ENCODE peak calls at places on chromosomes 12 and 14, in six cellular contexts. One of them, this sample, is unnamed.

GRCh38 chr12:48966177-48966890 is 5.2 kb downstream of the WNT10B start:
- ATAC-seq in upper lobe of left lung: no peak
- ATAC-seq in K562: no peak
- ATAC-seq in HepG2: no peak
- ATAC-seq in HCT116: no peak
- ATAC-seq in GM12878: peak; percentile 14
- ATAC-seq in this sample: no peak

GRCh38 chr14:30564235-30564867 is 5.4 kb downstream of the G2E3 start:
- ATAC-seq in upper lobe of left lung: no peak
- ATAC-seq in K562: no peak
- ATAC-seq in HepG2: no peak
- ATAC-seq in HCT116: no peak
- ATAC-seq in GM12878: no peak
- ATAC-seq in this sample: no peak

GRCh38 chr12:92010368-92010767 is 135.3 kb downstream of the BTG1 start:
- ATAC-seq in upper lobe of left lung: no peak
- ATAC-seq in K562: peak; percentile 77
- ATAC-seq in HepG2: peak; percentile 41
- ATAC-seq in HCT116: no peak
- ATAC-seq in GM12878: peak; percentile 43
- ATAC-seq in this sample: no peak

GRCh38 chr12:6326316-6326959 is 15.4 kb downstream of the TNFRSF1A start:
- ATAC-seq in upper lobe of left lung: peak; percentile 56
- ATAC-seq in K562: peak; percentile 81
- ATAC-seq in HepG2: peak; percentile 66
- ATAC-seq in HCT116: peak; percentile 70
- ATAC-seq in GM12878: peak; percentile 41
- ATAC-seq in this sample: peak; percentile 74

GRCh38 chr14:74619672-74620131 is 7.7 kb upstream of the LTBP2 start:
- ATAC-seq in upper lobe of left lung: peak; percentile 92
- ATAC-seq in K562: peak; percentile 69
- ATAC-seq in HepG2: peak; percentile 70
- ATAC-seq in HCT116: peak; percentile 47
- ATAC-seq in GM12878: peak; percentile 36
- ATAC-seq in this sample: peak; percentile 93

GRCh38 chr14:61372842-61373555 is 51.6 kb downstream of the PRKCH start:
- ATAC-seq in upper lobe of left lung: no peak
- ATAC-seq in K562: no peak
- ATAC-seq in HepG2: no peak
- ATAC-seq in HCT116: no peak
- ATAC-seq in GM12878: peak; percentile 59
- ATAC-seq in this sample: no peak

GRCh38 chr12:53994691-53995310 is 5.2 kb upstream of the HOXC9 start:
- ATAC-seq in upper lobe of left lung: no peak
- ATAC-seq in K562: peak; percentile 52
- ATAC-seq in HepG2: no peak
- ATAC-seq in HCT116: peak; percentile 45
- ATAC-seq in GM12878: no peak
- ATAC-seq in this sample: no peak

GRCh38 chr12:100127766-100128508 is 14.7 kb downstream of the BLTP3B start:
- ATAC-seq in upper lobe of left lung: peak; percentile 88
- ATAC-seq in K562: peak; percentile 19
- ATAC-seq in HepG2: peak; percentile 74
- ATAC-seq in HCT116: no peak
- ATAC-seq in GM12878: peak; percentile 38
- ATAC-seq in this sample: peak; percentile 80

GRCh38 chr14:65290830-65291229 is 121.7 kb upstream of the FUT8 start:
- ATAC-seq in upper lobe of left lung: no peak
- ATAC-seq in K562: no peak
- ATAC-seq in HepG2: no peak
- ATAC-seq in HCT116: peak; percentile 84
- ATAC-seq in GM12878: peak; percentile 11
- ATAC-seq in this sample: no peak

GRCh38 chr14:67729072-67729561 is 27.4 kb downstream of the RDH12 start:
- ATAC-seq in upper lobe of left lung: peak; percentile 39
- ATAC-seq in K562: peak; percentile 80
- ATAC-seq in HepG2: peak; percentile 95
- ATAC-seq in HCT116: no peak
- ATAC-seq in GM12878: no peak
- ATAC-seq in this sample: no peak

GRCh38 chr14:64554551-64554950 is 4.8 kb downstream of the PPP1R36 start:
- ATAC-seq in upper lobe of left lung: no peak
- ATAC-seq in K562: peak; percentile 53
- ATAC-seq in HepG2: no peak
- ATAC-seq in HCT116: no peak
- ATAC-seq in GM12878: no peak
- ATAC-seq in this sample: no peak

GRCh38 chr12:27199638-27200300 is 44.3 kb upstream of the STK38L start:
- ATAC-seq in upper lobe of left lung: no peak
- ATAC-seq in K562: no peak
- ATAC-seq in HepG2: no peak
- ATAC-seq in HCT116: no peak
- ATAC-seq in GM12878: peak; percentile 41
- ATAC-seq in this sample: no peak

GRCh38 chr14:31241450-31242114 is 34.0 kb upstream of the HECTD1 start:
- ATAC-seq in upper lobe of left lung: no peak
- ATAC-seq in K562: peak; percentile 75
- ATAC-seq in HepG2: peak; percentile 64
- ATAC-seq in HCT116: no peak
- ATAC-seq in GM12878: peak; percentile 74
- ATAC-seq in this sample: peak; percentile 25

GRCh38 chr14:101006008-101006407 is 102.5 kb upstream of the RTL1 start:
- ATAC-seq in upper lobe of left lung: no peak
- ATAC-seq in K562: no peak
- ATAC-seq in HepG2: no peak
- ATAC-seq in HCT116: no peak
- ATAC-seq in GM12878: peak; percentile 17
- ATAC-seq in this sample: no peak

GRCh38 chr12:119178544-119179334 is at the start of gene HSPB8:
- ATAC-seq in upper lobe of left lung: peak; percentile 89
- ATAC-seq in K562: peak; percentile 71
- ATAC-seq in HepG2: peak; percentile 79
- ATAC-seq in HCT116: peak; percentile 88
- ATAC-seq in GM12878: no peak
- ATAC-seq in this sample: peak; percentile 91

GRCh38 chr12:692274-692673 is 29.0 kb upstream of the NINJ2 start:
- ATAC-seq in upper lobe of left lung: no peak
- ATAC-seq in K562: no peak
- ATAC-seq in HepG2: no peak
- ATAC-seq in HCT116: no peak
- ATAC-seq in GM12878: peak; percentile 73
- ATAC-seq in this sample: no peak

GRCh38 chr14:21860172-21860571 is 186.6 kb upstream of the OR4E1 start:
- ATAC-seq in upper lobe of left lung: no peak
- ATAC-seq in K562: peak; percentile 49
- ATAC-seq in HepG2: peak; percentile 45
- ATAC-seq in HCT116: peak; percentile 58
- ATAC-seq in GM12878: peak; percentile 47
- ATAC-seq in this sample: no peak

GRCh38 chr12:123024819-123025391 is 44.4 kb downstream of the ARL6IP4 start:
- ATAC-seq in upper lobe of left lung: no peak
- ATAC-seq in K562: no peak
- ATAC-seq in HepG2: no peak
- ATAC-seq in HCT116: no peak
- ATAC-seq in GM12878: no peak
- ATAC-seq in this sample: no peak

GRCh38 chr12:56234746-56235436 is 5.0 kb downstream of the SLC39A5 start:
- ATAC-seq in upper lobe of left lung: no peak
- ATAC-seq in K562: peak; percentile 12
- ATAC-seq in HepG2: no peak
- ATAC-seq in HCT116: no peak
- ATAC-seq in GM12878: no peak
- ATAC-seq in this sample: no peak

GRCh38 chr12:105287408-105287807 is 43.1 kb upstream of the C12orf75 start:
- ATAC-seq in upper lobe of left lung: no peak
- ATAC-seq in K562: no peak
- ATAC-seq in HepG2: no peak
- ATAC-seq in HCT116: no peak
- ATAC-seq in GM12878: no peak
- ATAC-seq in this sample: no peak

GRCh38 chr12:106248849-106249371 is 1.1 kb upstream of the CKAP4 start:
- ATAC-seq in upper lobe of left lung: peak; percentile 21
- ATAC-seq in K562: no peak
- ATAC-seq in HepG2: peak; percentile 23
- ATAC-seq in HCT116: no peak
- ATAC-seq in GM12878: peak; percentile 41
- ATAC-seq in this sample: no peak

GRCh38 chr12:12032260-12032761 is 38.4 kb upstream of the BCL2L14 start:
- ATAC-seq in upper lobe of left lung: no peak
- ATAC-seq in K562: no peak
- ATAC-seq in HepG2: peak; percentile 25
- ATAC-seq in HCT116: no peak
- ATAC-seq in GM12878: peak; percentile 44
- ATAC-seq in this sample: no peak

GRCh38 chr12:32761716-32762115 is 6.0 kb upstream of the YARS2 start:
- ATAC-seq in upper lobe of left lung: peak; percentile 44
- ATAC-seq in K562: peak; percentile 68
- ATAC-seq in HepG2: no peak
- ATAC-seq in HCT116: no peak
- ATAC-seq in GM12878: peak; percentile 59
- ATAC-seq in this sample: no peak

GRCh38 chr14:46451800-46452199 is 199.8 kb downstream of the RPL10L start:
- ATAC-seq in upper lobe of left lung: no peak
- ATAC-seq in K562: no peak
- ATAC-seq in HepG2: no peak
- ATAC-seq in HCT116: no peak
- ATAC-seq in GM12878: no peak
- ATAC-seq in this sample: no peak

GRCh38 chr12:53212931-53213330 is 5.9 kb upstream of the ITGB7 start:
- ATAC-seq in upper lobe of left lung: no peak
- ATAC-seq in K562: no peak
- ATAC-seq in HepG2: no peak
- ATAC-seq in HCT116: peak; percentile 6
- ATAC-seq in GM12878: no peak
- ATAC-seq in this sample: no peak

GRCh38 chr14:61703342-61704129 is 8.2 kb downstream of the HIF1A start:
- ATAC-seq in upper lobe of left lung: no peak
- ATAC-seq in K562: no peak
- ATAC-seq in HepG2: no peak
- ATAC-seq in HCT116: no peak
- ATAC-seq in GM12878: peak; percentile 54
- ATAC-seq in this sample: no peak

GRCh38 chr12:52018448-52019122 is 11.8 kb downstream of the TAMALIN start:
- ATAC-seq in upper lobe of left lung: no peak
- ATAC-seq in K562: no peak
- ATAC-seq in HepG2: peak; percentile 1
- ATAC-seq in HCT116: no peak
- ATAC-seq in GM12878: no peak
- ATAC-seq in this sample: no peak

GRCh38 chr12:51827925-51828818 is 20.3 kb downstream of the FIGNL2 start:
- ATAC-seq in upper lobe of left lung: peak; percentile 32
- ATAC-seq in K562: peak; percentile 76
- ATAC-seq in HepG2: peak; percentile 25
- ATAC-seq in HCT116: peak; percentile 54
- ATAC-seq in GM12878: peak; percentile 43
- ATAC-seq in this sample: peak; percentile 26

GRCh38 chr14:89302396-89302950 is 114.6 kb downstream of the FOXN3 start:
- ATAC-seq in upper lobe of left lung: no peak
- ATAC-seq in K562: no peak
- ATAC-seq in HepG2: no peak
- ATAC-seq in HCT116: peak; percentile 77
- ATAC-seq in GM12878: no peak
- ATAC-seq in this sample: no peak

GRCh38 chr12:92360543-92360942 is 214.9 kb upstream of the BTG1 start:
- ATAC-seq in upper lobe of left lung: no peak
- ATAC-seq in K562: no peak
- ATAC-seq in HepG2: no peak
- ATAC-seq in HCT116: no peak
- ATAC-seq in GM12878: no peak
- ATAC-seq in this sample: no peak

DNA sequence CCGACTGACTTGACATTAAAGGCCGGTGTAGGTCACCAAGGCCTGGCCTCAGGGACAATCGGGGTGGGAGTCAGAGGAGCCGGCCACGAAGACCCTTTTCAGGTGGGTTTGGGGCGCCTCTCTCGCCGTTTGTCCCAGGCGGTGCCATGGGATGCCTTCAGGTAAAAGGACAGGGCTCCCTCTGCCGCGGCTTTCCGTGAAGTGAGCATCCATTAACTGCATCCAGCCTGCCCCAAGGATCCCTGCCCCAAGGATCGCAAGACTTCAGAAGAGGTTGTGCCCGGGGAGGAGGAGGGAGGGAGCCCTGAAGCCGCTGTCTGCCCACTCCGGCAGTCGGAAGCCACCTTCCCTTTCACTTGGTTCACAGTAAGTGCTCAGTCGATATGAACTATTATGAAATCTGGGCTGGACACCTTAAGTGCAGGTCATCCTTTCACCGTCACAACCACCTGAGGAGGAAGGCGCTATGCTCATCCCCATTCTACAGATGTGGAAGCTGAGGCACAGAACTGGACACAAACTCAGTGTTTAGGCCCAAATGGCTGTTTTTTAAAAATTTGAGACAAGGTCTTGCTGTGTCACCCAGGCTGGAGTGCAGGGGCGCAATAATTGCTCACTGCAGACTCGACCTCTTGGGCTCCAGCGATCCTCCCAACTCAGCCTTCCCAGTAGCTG is 964 bp downstream of the SDS start:
- ATAC-seq in upper lobe of left lung: no peak
- ATAC-seq in K562: no peak
- ATAC-seq in HepG2: no peak
- ATAC-seq in HCT116: no peak
- ATAC-seq in GM12878: no peak
- ATAC-seq in this sample: no peak
- TF ChIP-seq POLR2A in upper lobe of left lung: no peak
- TF ChIP-seq POLR2A in K562: no peak
- TF ChIP-seq POLR2A in HepG2: no peak
- TF ChIP-seq POLR2A in HCT116: no peak
- TF ChIP-seq POLR2A in GM12878: no peak
- TF ChIP-seq POLR2A in this sample: no peak

GRCh38 chr14:99841436-99842071 is 48.3 kb downstream of the EML1 start:
- ATAC-seq in upper lobe of left lung: peak; percentile 6
- ATAC-seq in K562: no peak
- ATAC-seq in HepG2: no peak
- ATAC-seq in HCT116: no peak
- ATAC-seq in GM12878: no peak
- ATAC-seq in this sample: no peak
- TF ChIP-seq POLR2AphosphoS5 in upper lobe of left lung: no peak
- TF ChIP-seq POLR2AphosphoS5 in K562: no peak
- TF ChIP-seq POLR2AphosphoS5 in HepG2: no peak
- TF ChIP-seq POLR2AphosphoS5 in HCT116: no peak
- TF ChIP-seq POLR2AphosphoS5 in GM12878: no peak
- TF ChIP-seq POLR2AphosphoS5 in this sample: no peak

GRCh38 chr14:26252176-26252575 is 345.7 kb downstream of the NOVA1 start:
- ATAC-seq in upper lobe of left lung: no peak
- ATAC-seq in K562: no peak
- ATAC-seq in HepG2: no peak
- ATAC-seq in HCT116: no peak
- ATAC-seq in GM12878: no peak
- ATAC-seq in this sample: no peak
- TF ChIP-seq POLR2A in upper lobe of left lung: no peak
- TF ChIP-seq POLR2A in K562: no peak
- TF ChIP-seq POLR2A in HepG2: no peak
- TF ChIP-seq POLR2A in HCT116: no peak
- TF ChIP-seq POLR2A in GM12878: no peak
- TF ChIP-seq POLR2A in this sample: no peak

DNA sequence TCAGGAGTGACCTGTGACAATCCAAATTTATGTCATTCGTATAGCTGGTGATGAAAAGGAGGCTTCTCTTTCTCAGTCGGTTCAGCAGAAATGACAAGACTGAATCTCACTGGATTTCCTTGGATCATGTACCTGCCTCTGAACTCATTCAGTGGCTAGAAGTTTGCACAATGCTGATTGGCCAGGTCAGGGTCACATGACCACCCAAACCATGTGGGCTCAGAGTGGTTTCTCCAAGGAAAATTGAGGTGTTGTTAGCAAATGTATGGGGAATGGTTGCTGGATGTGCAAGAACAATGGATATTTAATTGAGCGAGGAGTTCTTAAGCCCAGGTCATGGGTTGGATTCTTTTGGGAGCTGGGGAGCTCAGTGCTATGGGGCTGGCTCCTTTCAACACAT is 227.5 kb downstream of the AACS start:
- ATAC-seq in upper lobe of left lung: no peak
- ATAC-seq in K562: no peak
- ATAC-seq in HepG2: no peak
- ATAC-seq in HCT116: no peak
- ATAC-seq in GM12878: no peak
- ATAC-seq in this sample: no peak
- TF ChIP-seq POLR2AphosphoS5 in upper lobe of left lung: no peak
- TF ChIP-seq POLR2AphosphoS5 in K562: no peak
- TF ChIP-seq POLR2AphosphoS5 in HepG2: no peak
- TF ChIP-seq POLR2AphosphoS5 in HCT116: no peak
- TF ChIP-seq POLR2AphosphoS5 in GM12878: no peak
- TF ChIP-seq POLR2AphosphoS5 in this sample: no peak

This sample was measured in gastroesophageal sphincter.